ENCODE peak calls at places on chromosome 12, in eight cellular contexts. H is fibroblast of lung, A is progenitor cell of endocrine pancreas, S is tibial artery, Q is HL-60, U is uterus, V is suprapubic skin, G is colonic mucosa. L is an unnamed sample.

GRCh38 chr12:57759360-57759980 is 4.6 kb downstream of the MARCHF9 start:
- DNase-seq in H (peak), Q (no peak), U (no peak), S (no peak), V (no peak), A (no peak), G (no peak), L (no peak)

GRCh38 chr12:98893601-98894411 is 248.7 kb downstream of the APAF1 start:
- DNase-seq in V (no peak), G (no peak), Q (no peak), H (no peak), S (no peak), U (no peak), A (no peak), L (no peak)

GRCh38 chr12:54300732-54301427 is at the start of gene NFE2:
- DNase-seq in Q (peak), G (peak), V (no peak), A (peak), S (peak), H (peak), U (no peak), L (no peak)

GRCh38 chr12:21585485-21585884 is 19.2 kb downstream of the GYS2 start:
- DNase-seq in A (no peak), U (no peak), S (no peak), V (no peak), G (no peak), Q (no peak), H (no peak), L (no peak)

GRCh38 chr12:19398376-19399363 is 40.6 kb upstream of the AEBP2 start:
- DNase-seq in H (no peak), U (no peak), G (no peak), Q (no peak), A (no peak), V (peak), S (no peak), L (no peak)

GRCh38 chr12:107467716-107468115 is 217.9 kb upstream of the PWP1 start:
- DNase-seq in H (no peak), V (no peak), Q (no peak), S (no peak), A (no peak), G (no peak), U (no peak), L (no peak)

GRCh38 chr12:19450362-19450761 is 11.1 kb downstream of the AEBP2 start:
- DNase-seq in V (no peak), S (no peak), G (no peak), U (no peak), H (no peak), A (no peak), Q (no peak), L (no peak)

GRCh38 chr12:119459481-119459880 is 125.0 kb downstream of the CCDC60 start:
- DNase-seq in Q (no peak), G (no peak), V (no peak), U (no peak), H (no peak), A (no peak), S (no peak), L (no peak)

GRCh38 chr12:110545812-110546211 is 37.3 kb downstream of the PPTC7 start:
- DNase-seq in Q (no peak), S (no peak), V (no peak), A (no peak), U (no peak), G (no peak), H (peak), L (no peak)

GRCh38 chr12:124498870-124499753 is 68.3 kb downstream of the NCOR2 start:
- DNase-seq in G (no peak), A (no peak), Q (no peak), S (no peak), U (no peak), H (peak), V (no peak), L (peak)

GRCh38 chr12:131901431-131902331 is 7.3 kb downstream of the ULK1 start:
- DNase-seq in G (peak), H (no peak), S (no peak), V (peak), U (no peak), A (no peak), Q (no peak), L (no peak)

GRCh38 chr12:98373019-98373554 is 142.3 kb upstream of the TMPO start:
- DNase-seq in U (no peak), G (no peak), S (no peak), V (no peak), Q (no peak), A (no peak), H (peak), L (no peak)

GRCh38 chr12:54891717-54892478 is 37.6 kb downstream of the MUCL1 start:
- DNase-seq in Q (no peak), G (peak), S (no peak), A (no peak), H (no peak), V (no peak), U (no peak), L (no peak)

GRCh38 chr12:117699575-117699974 is 269.2 kb downstream of the KSR2 start:
- DNase-seq in Q (no peak), G (no peak), U (no peak), A (no peak), S (no peak), H (peak), V (no peak), L (no peak)

DNA sequence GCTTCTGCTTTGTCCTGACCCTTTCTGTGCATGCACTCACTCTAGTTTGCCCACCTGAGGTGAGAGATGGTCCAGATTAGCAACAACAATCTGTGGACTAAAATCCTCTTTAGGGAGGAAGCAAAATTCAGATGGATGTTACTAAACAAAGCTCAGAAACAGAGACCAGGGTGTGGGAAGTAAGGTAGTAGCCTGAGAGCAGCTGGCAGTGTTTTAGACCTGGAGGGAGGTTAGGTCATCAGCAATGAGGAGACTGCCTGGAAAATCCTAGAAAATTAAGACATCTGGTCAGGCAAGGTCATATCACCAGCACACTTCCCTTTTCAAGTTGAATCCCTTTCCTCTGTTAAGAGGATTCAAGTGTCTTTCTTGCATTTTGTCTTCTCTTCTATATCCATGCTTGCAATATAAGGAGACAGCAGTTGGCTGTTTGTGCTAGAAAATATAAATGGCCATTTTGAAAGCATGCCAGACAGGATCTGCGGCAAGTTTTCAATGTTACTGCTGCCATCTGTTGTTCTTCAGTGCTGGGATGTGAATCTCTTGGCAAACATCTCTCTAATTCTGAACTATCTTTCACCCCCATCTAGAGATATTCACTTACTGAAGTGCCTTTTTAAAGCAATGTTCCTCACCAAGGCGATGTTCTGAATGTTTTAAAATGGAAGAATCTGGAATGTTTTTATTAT is 266.4 kb downstream of the NAV3 start:
- DNase-seq in A (no peak), S (no peak), H (peak), V (no peak), G (no peak), U (peak), Q (no peak), L (no peak)
- TF ChIP-seq CTCF in A (no peak), S (no peak), H (peak), V (no peak), G (no peak), U (no peak), Q (no peak), L (no peak)

GRCh38 chr12:3300833-3301401 is 190.1 kb upstream of the PRMT8 start:
- DNase-seq in H (no peak), G (no peak), Q (no peak), V (no peak), S (no peak), U (no peak), A (no peak), L (no peak)
- TF ChIP-seq CTCF in H (no peak), G (no peak), Q (no peak), V (no peak), S (no peak), U (no peak), A (no peak), L (no peak)

GRCh38 chr12:89525824-89526770 is at the start of gene POC1B:
- DNase-seq in S (peak), H (peak), U (peak), Q (peak), G (peak), A (peak), V (peak), L (peak)
- TF ChIP-seq CTCF in S (no peak), H (no peak), U (peak), Q (no peak), G (no peak), A (no peak), V (no peak), L (no peak)

GRCh38 chr12:45959025-45959424 is 31.3 kb downstream of the SCAF11 start:
- DNase-seq in G (no peak), H (no peak), S (no peak), U (no peak), V (no peak), Q (no peak), A (no peak), L (no peak)
- TF ChIP-seq CTCF in G (no peak), H (no peak), S (no peak), U (no peak), V (no peak), Q (no peak), A (no peak), L (no peak)

GRCh38 chr12:27276275-27276674 is 32.2 kb downstream of the STK38L start:
- DNase-seq in V (no peak), G (no peak), U (no peak), S (no peak), H (no peak), Q (no peak), A (no peak), L (no peak)

GRCh38 chr12:27279836-27280235 is 35.8 kb downstream of the STK38L start:
- DNase-seq in A (no peak), G (no peak), U (no peak), V (no peak), H (peak), Q (peak), S (no peak), L (no peak)

GRCh38 chr12:27277846-27278260 is 33.8 kb downstream of the STK38L start:
- DNase-seq in G (peak), Q (no peak), S (peak), A (no peak), V (no peak), H (peak), U (peak), L (no peak)

GRCh38 chr12:27284021-27284420 is 39.9 kb downstream of the STK38L start:
- DNase-seq in S (no peak), Q (no peak), H (no peak), V (no peak), A (no peak), G (no peak), U (no peak), L (no peak)

GRCh38 chr12:27280412-27280811 is 36.3 kb downstream of the STK38L start:
- DNase-seq in Q (no peak), U (no peak), S (no peak), V (no peak), G (peak), H (no peak), A (no peak), L (no peak)
- TF ChIP-seq CTCF in Q (no peak), U (no peak), S (no peak), V (no peak), G (no peak), H (no peak), A (no peak), L (no peak)

GRCh38 chr12:51118706-51119105 is 35.3 kb upstream of the CSRNP2 start:
- DNase-seq in U (no peak), G (no peak), S (no peak), Q (no peak), A (no peak), V (no peak), H (peak), L (no peak)

GRCh38 chr12:51115516-51115915 is 32.1 kb upstream of the CSRNP2 start:
- DNase-seq in A (no peak), V (no peak), H (no peak), U (no peak), S (no peak), G (no peak), Q (no peak), L (no peak)
- TF ChIP-seq CTCF in A (no peak), V (no peak), H (no peak), U (no peak), S (no peak), G (no peak), Q (no peak), L (no peak)

DNA sequence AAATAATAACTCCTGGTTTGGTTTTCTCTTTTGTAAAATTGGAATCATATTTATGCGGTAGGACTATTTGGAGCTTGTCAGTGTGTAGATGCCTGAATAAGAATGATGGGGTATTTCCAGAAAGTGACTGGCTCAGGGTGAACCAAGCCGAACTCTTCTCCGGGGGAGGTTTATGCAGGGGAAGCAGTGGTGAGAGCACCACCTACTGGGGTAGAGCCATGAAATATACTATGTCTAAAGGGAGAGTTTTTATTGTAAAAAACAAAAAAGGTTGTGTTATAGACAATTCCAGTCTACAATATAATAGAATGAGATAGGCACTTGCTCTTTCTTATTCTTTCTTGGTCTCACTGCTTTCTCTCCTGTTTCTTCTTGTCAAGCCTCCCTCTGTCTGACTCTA is 222.9 kb upstream of the SLC16A7 start:
- DNase-seq in A (no peak), H (peak), V (no peak), S (no peak), Q (no peak), G (no peak), U (no peak), L (no peak)
- TF ChIP-seq CTCF in A (peak), H (peak), V (no peak), S (no peak), Q (no peak), G (no peak), U (no peak), L (no peak)

GRCh38 chr12:14896477-14897184 is 11.0 kb upstream of the MGP start:
- DNase-seq in A (no peak), S (no peak), V (no peak), G (no peak), U (peak), H (peak), Q (peak), L (no peak)

GRCh38 chr12:14893471-14894250 is 8.0 kb upstream of the MGP start:
- DNase-seq in Q (no peak), A (no peak), V (no peak), H (peak), S (peak), U (peak), G (no peak), L (no peak)

GRCh38 chr12:14892726-14893442 is 7.2 kb upstream of the MGP start:
- DNase-seq in S (peak), Q (no peak), U (peak), G (no peak), H (no peak), A (no peak), V (peak), L (peak)
- TF ChIP-seq CTCF in S (peak), Q (no peak), U (peak), G (no peak), H (no peak), A (no peak), V (no peak), L (peak)

GRCh38 chr12:108823804-108824203 is 33.6 kb downstream of the SSH1 start:
- DNase-seq in A (no peak), V (no peak), G (no peak), S (no peak), U (no peak), H (no peak), Q (no peak), L (no peak)

GRCh38 chr12:108825205-108825950 is 32.0 kb downstream of the SSH1 start:
- DNase-seq in A (no peak), V (no peak), U (no peak), S (no peak), H (peak), G (no peak), Q (peak), L (no peak)

GRCh38 chr12:108827941-108828340 is 29.4 kb downstream of the SSH1 start:
- DNase-seq in S (no peak), U (no peak), H (peak), G (no peak), Q (no peak), A (no peak), V (no peak), L (no peak)

GRCh38 chr12:108826807-108827721 is 30.3 kb downstream of the SSH1 start:
- DNase-seq in G (no peak), H (peak), A (no peak), U (no peak), S (no peak), Q (no peak), V (no peak), L (no peak)

DNA sequence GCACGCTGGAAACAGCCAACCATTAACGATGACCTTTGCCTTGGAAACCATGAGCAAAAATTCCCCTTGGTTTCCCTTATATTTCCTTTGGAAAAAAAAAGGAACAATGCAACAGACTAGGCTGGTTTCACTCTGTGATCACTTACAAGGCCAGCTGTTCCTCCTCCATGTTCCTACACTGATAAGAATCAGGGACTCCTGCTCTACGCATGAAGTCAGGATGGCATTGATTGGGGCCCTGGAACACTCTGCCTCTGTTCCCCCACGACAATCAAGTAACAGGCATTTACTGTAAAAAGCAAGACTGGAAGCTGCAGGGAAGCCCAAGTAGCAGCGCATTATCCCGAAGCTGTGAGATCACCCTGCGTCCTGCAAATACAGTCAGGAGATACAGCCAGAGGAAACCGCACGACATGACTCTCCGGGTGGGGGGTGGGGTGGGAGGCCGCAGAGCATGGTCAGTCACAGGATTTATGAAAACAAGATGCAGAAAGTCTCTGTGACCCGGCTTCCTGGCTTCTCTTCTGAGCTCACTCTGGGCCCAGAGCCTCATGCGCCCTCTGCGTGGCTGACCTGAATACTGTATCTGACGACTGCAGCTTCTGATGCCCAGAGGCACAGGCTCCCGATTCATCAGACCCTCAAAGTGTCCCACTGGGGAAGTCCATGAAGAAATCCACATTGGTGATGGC is 31.1 kb downstream of the SSH1 start:
- DNase-seq in A (no peak), U (peak), S (peak), V (no peak), H (peak), Q (no peak), G (peak), L (peak)
- TF ChIP-seq CTCF in A (no peak), U (no peak), S (peak), V (no peak), H (peak), Q (no peak), G (no peak), L (no peak)

GRCh38 chr12:52362118-52362726 is 5.1 kb downstream of the KRT85 start:
- DNase-seq in S (no peak), V (no peak), A (no peak), G (no peak), H (no peak), U (no peak), Q (no peak), L (no peak)
- TF ChIP-seq CTCF in S (no peak), V (no peak), A (peak), G (no peak), H (peak), U (no peak), Q (no peak), L (no peak)

L was measured in right atrium auricular region.